ENCODE peak calls at places on chromosome 12, in five cellular contexts. P is A549; W is stimulated activated naive CD8-positive, alpha-beta T cell treated with anti-CD3 and anti-CD28 coated beads, Interleukin-15, Interleukin-2, amounts not matched to agents 100 U/mL and 50 U/mL, for 24 hours; I is posterior cingulate gyrus; R is activated T-cell treated with anti-CD3 and anti-CD28 coated beads for 1 hour. L is an unnamed sample.

GRCh38 chr12:75460194-75460593 is 20.4 kb upstream of the GLIPR1 start:
- DNase-seq in W (no peak), P (no peak), R (no peak), I (no peak), L (no peak)

GRCh38 chr12:107651867-107652449 is 33.6 kb upstream of the PWP1 start:
- DNase-seq in P (no peak), W (no peak), R (no peak), I (no peak), L (no peak)

GRCh38 chr12:27772328-27773049 is 7.5 kb upstream of the KLHL42 start:
- DNase-seq in R (no peak), I (no peak), W (no peak), P (no peak), L (no peak)

GRCh38 chr12:131786331-131786730 is 41.9 kb upstream of the MMP17 start:
- DNase-seq in R (no peak), I (no peak), W (no peak), P (no peak), L (no peak)

GRCh38 chr12:88242161-88242925 is 100.2 kb downstream of the TMTC3 start:
- DNase-seq in R (no peak), P (peak; percentile 78), W (no peak), I (no peak), L (no peak)

GRCh38 chr12:77377116-77377515 is 311.7 kb upstream of the E2F7 start:
- DNase-seq in R (no peak), I (no peak), P (no peak), W (no peak), L (no peak)

GRCh38 chr12:6939187-6939540 is 4.5 kb upstream of the RNU7-1 start:
- DNase-seq in I (no peak), W (no peak), R (no peak), P (no peak), L (no peak)

GRCh38 chr12:57888407-57889157 is 42.1 kb upstream of the CTDSP2 start:
- DNase-seq in P (no peak), I (peak; percentile 50), R (no peak), W (no peak), L (peak; percentile 33)

GRCh38 chr12:27292718-27293117 is 39.9 kb upstream of the BMAL2 start:
- DNase-seq in W (no peak), R (no peak), I (no peak), P (no peak), L (no peak)

GRCh38 chr12:123270380-123271181 is 1.1 kb downstream of the CDK2AP1 start:
- DNase-seq in I (no peak), W (peak; percentile 50), R (no peak), P (no peak), L (no peak)

GRCh38 chr12:21989819-21990412 is 48.7 kb upstream of the ABCC9 start:
- DNase-seq in P (peak; percentile 39), R (no peak), W (no peak), I (no peak), L (no peak)

GRCh38 chr12:43750814-43751213 is 7.8 kb downstream of the PUS7L start:
- DNase-seq in P (no peak), I (no peak), W (no peak), R (no peak), L (no peak)

GRCh38 chr12:34287986-34288962 is 266.0 kb downstream of the ALG10 start:
- DNase-seq in P (no peak), R (no peak), I (peak; percentile 3), W (no peak), L (no peak)

GRCh38 chr12:72471806-72472205 is 199.6 kb downstream of the TRHDE start:
- DNase-seq in I (no peak), W (no peak), R (no peak), P (no peak), L (no peak)

GRCh38 chr12:113090740-113091139 is 34.2 kb downstream of the DTX1 start:
- DNase-seq in R (no peak), I (peak; percentile 34), P (no peak), W (no peak), L (no peak)

GRCh38 chr12:31476437-31476836 is 114.5 kb downstream of the DENND5B start:
- DNase-seq in P (no peak), R (no peak), W (no peak), I (no peak), L (no peak)

GRCh38 chr12:72271401-72271740 is 799 bp upstream of the TRHDE start:
- DNase-seq in W (no peak), R (no peak), I (peak; percentile 66), P (no peak), L (no peak)

GRCh38 chr12:1360812-1361211 is 233.6 kb downstream of the FBXL14 start:
- DNase-seq in I (no peak), W (no peak), R (no peak), P (peak; percentile 30), L (no peak)

GRCh38 chr12:42510823-42511222 is 78.7 kb downstream of the PRICKLE1 start:
- DNase-seq in R (no peak), W (no peak), P (no peak), I (no peak), L (no peak)

GRCh38 chr12:63294327-63294632 is 143.3 kb upstream of the AVPR1A start:
- DNase-seq in P (peak; percentile 89), W (no peak), I (no peak), R (no peak), L (no peak)

GRCh38 chr12:105331805-105332251 is 1.3 kb downstream of the C12orf75 start:
- DNase-seq in R (no peak), W (no peak), I (no peak), P (no peak), L (no peak)

GRCh38 chr12:74539261-74539660 is 1.6 kb downstream of the ATXN7L3B start:
- DNase-seq in I (no peak), P (no peak), W (no peak), R (no peak), L (no peak)

GRCh38 chr12:6921996-6922935 is 5.5 kb upstream of the ATN1 start:
- DNase-seq in P (no peak), W (no peak), R (no peak), I (no peak), L (no peak)

GRCh38 chr12:51441583-51441982 is 17.0 kb downstream of the SLC4A8 start:
- DNase-seq in R (no peak), W (no peak), I (peak; percentile 38), P (no peak), L (no peak)

GRCh38 chr12:106305376-106305775 is 2.8 kb downstream of the TCP11L2 start:
- DNase-seq in I (no peak), R (no peak), W (no peak), P (no peak), L (no peak)

GRCh38 chr12:110816248-110816647 is 30.5 kb upstream of the CCDC63 start:
- DNase-seq in P (no peak), I (no peak), R (no peak), W (no peak), L (no peak)

GRCh38 chr12:121748218-121748570 is 35.6 kb downstream of the TMEM120B start:
- DNase-seq in I (no peak), R (no peak), P (peak; percentile 92), W (no peak), L (no peak)

GRCh38 chr12:128772249-128772648 is 51.5 kb downstream of the SLC15A4 start:
- DNase-seq in I (no peak), R (no peak), P (no peak), W (no peak), L (no peak)

GRCh38 chr12:121170581-121171260 is 38.0 kb downstream of the P2RX7 start:
- DNase-seq in W (no peak), P (no peak), I (no peak), R (no peak), L (no peak)

GRCh38 chr12:57138526-57139272 is 8.7 kb downstream of the LRP1-AS start:
- DNase-seq in P (no peak), I (no peak), R (no peak), W (no peak), L (no peak)

GRCh38 chr12:129701536-129702165 is 202.2 kb downstream of the TMEM132D start:
- DNase-seq in R (no peak), P (no peak), I (no peak), W (no peak), L (no peak)

GRCh38 chr12:53221203-53222076 is 10.6 kb downstream of the RARG start:
- DNase-seq in W (peak; percentile 70), I (peak; percentile 56), R (no peak), P (peak; percentile 75), L (peak; percentile 70)

GRCh38 chr12:113161415-113162016 is 12.0 kb downstream of the CFAP73 start:
- DNase-seq in R (no peak), I (peak; percentile 70), W (peak; percentile 21), P (peak; percentile 85), L (peak; percentile 85)

GRCh38 chr12:77995436-77996167 is 164.9 kb downstream of the NAV3 start:
- DNase-seq in R (no peak), P (no peak), I (no peak), W (no peak), L (peak; percentile 14)

GRCh38 chr12:59808317-59808910 is 212.6 kb downstream of the SLC16A7 start:
- DNase-seq in P (peak; percentile 28), I (no peak), W (no peak), R (no peak), L (peak; percentile 43)

L was measured in NCI-H526 treated with DMSO at 0.1 percent for 48 hours.